ENCODE peak calls at places on chromosomes 13 and 19, in ten cellular contexts. One of them, this sample, is unnamed.

GRCh38 chr13:42038661-42039456 is 9.6 kb upstream of the DGKH start:
- DNase-seq in neural progenitor cell: peak; percentile 17
- DNase-seq in progenitor cell of endocrine pancreas: no peak
- DNase-seq in activated CD8-positive, alpha-beta memory T cell treated with anti-CD3 and anti-CD28 coated beads for 48 hours: no peak
- DNase-seq in cardiac fibroblast: no peak
- DNase-seq in H4: no peak
- DNase-seq in COR-L47: no peak
- DNase-seq in A673: no peak
- DNase-seq in AG09319: no peak
- DNase-seq in AG08395: peak; percentile 33
- DNase-seq in this sample: no peak

GRCh38 chr13:59545007-59545406 is 618.7 kb downstream of the DIAPH3 start:
- DNase-seq in AG09319: no peak
- DNase-seq in A673: peak; percentile 61
- DNase-seq in H4: no peak
- DNase-seq in progenitor cell of endocrine pancreas: no peak
- DNase-seq in activated CD8-positive, alpha-beta memory T cell treated with anti-CD3 and anti-CD28 coated beads for 48 hours: no peak
- DNase-seq in AG08395: no peak
- DNase-seq in neural progenitor cell: no peak
- DNase-seq in COR-L47: no peak
- DNase-seq in cardiac fibroblast: no peak
- DNase-seq in this sample: no peak

GRCh38 chr19:35006999-35007365 is 6.9 kb downstream of the GRAMD1A start:
- DNase-seq in AG08395: no peak
- DNase-seq in AG09319: no peak
- DNase-seq in COR-L47: no peak
- DNase-seq in progenitor cell of endocrine pancreas: no peak
- DNase-seq in A673: no peak
- DNase-seq in activated CD8-positive, alpha-beta memory T cell treated with anti-CD3 and anti-CD28 coated beads for 48 hours: no peak
- DNase-seq in neural progenitor cell: no peak
- DNase-seq in cardiac fibroblast: no peak
- DNase-seq in H4: no peak
- DNase-seq in this sample: no peak

GRCh38 chr13:112657850-112658445 is 31.9 kb upstream of the ATP11A start:
- DNase-seq in progenitor cell of endocrine pancreas: no peak
- DNase-seq in neural progenitor cell: no peak
- DNase-seq in cardiac fibroblast: peak; percentile 60
- DNase-seq in A673: peak; percentile 72
- DNase-seq in activated CD8-positive, alpha-beta memory T cell treated with anti-CD3 and anti-CD28 coated beads for 48 hours: no peak
- DNase-seq in H4: peak; percentile 76
- DNase-seq in AG09319: no peak
- DNase-seq in AG08395: peak; percentile 52
- DNase-seq in COR-L47: no peak
- DNase-seq in this sample: no peak

GRCh38 chr19:391199-391557 is 17.8 kb downstream of the C2CD4C start:
- DNase-seq in cardiac fibroblast: no peak
- DNase-seq in activated CD8-positive, alpha-beta memory T cell treated with anti-CD3 and anti-CD28 coated beads for 48 hours: no peak
- DNase-seq in COR-L47: no peak
- DNase-seq in neural progenitor cell: no peak
- DNase-seq in progenitor cell of endocrine pancreas: no peak
- DNase-seq in A673: no peak
- DNase-seq in H4: no peak
- DNase-seq in AG08395: no peak
- DNase-seq in AG09319: no peak
- DNase-seq in this sample: no peak

GRCh38 chr13:31878495-31878894 is 139.2 kb downstream of the RXFP2 start:
- DNase-seq in COR-L47: no peak
- DNase-seq in neural progenitor cell: no peak
- DNase-seq in AG09319: no peak
- DNase-seq in AG08395: no peak
- DNase-seq in activated CD8-positive, alpha-beta memory T cell treated with anti-CD3 and anti-CD28 coated beads for 48 hours: no peak
- DNase-seq in H4: no peak
- DNase-seq in cardiac fibroblast: no peak
- DNase-seq in progenitor cell of endocrine pancreas: no peak
- DNase-seq in A673: no peak
- DNase-seq in this sample: no peak

GRCh38 chr13:106802917-106803316 is 235.0 kb upstream of the ARGLU1 start:
- DNase-seq in neural progenitor cell: peak; percentile 51
- DNase-seq in A673: no peak
- DNase-seq in AG09319: no peak
- DNase-seq in cardiac fibroblast: no peak
- DNase-seq in progenitor cell of endocrine pancreas: no peak
- DNase-seq in activated CD8-positive, alpha-beta memory T cell treated with anti-CD3 and anti-CD28 coated beads for 48 hours: no peak
- DNase-seq in AG08395: no peak
- DNase-seq in H4: no peak
- DNase-seq in COR-L47: no peak
- DNase-seq in this sample: no peak

GRCh38 chr13:24670927-24671326 is 9.3 kb upstream of the ATP12A start:
- DNase-seq in cardiac fibroblast: peak; percentile 21
- DNase-seq in activated CD8-positive, alpha-beta memory T cell treated with anti-CD3 and anti-CD28 coated beads for 48 hours: no peak
- DNase-seq in A673: peak; percentile 74
- DNase-seq in progenitor cell of endocrine pancreas: no peak
- DNase-seq in AG09319: no peak
- DNase-seq in H4: peak; percentile 45
- DNase-seq in AG08395: peak; percentile 52
- DNase-seq in COR-L47: peak; percentile 60
- DNase-seq in neural progenitor cell: peak; percentile 77
- DNase-seq in this sample: peak; percentile 66

GRCh38 chr19:2615782-2616181 is 86.7 kb downstream of the GNG7 start:
- DNase-seq in AG09319: no peak
- DNase-seq in COR-L47: no peak
- DNase-seq in activated CD8-positive, alpha-beta memory T cell treated with anti-CD3 and anti-CD28 coated beads for 48 hours: no peak
- DNase-seq in A673: no peak
- DNase-seq in progenitor cell of endocrine pancreas: no peak
- DNase-seq in cardiac fibroblast: no peak
- DNase-seq in AG08395: no peak
- DNase-seq in H4: no peak
- DNase-seq in neural progenitor cell: no peak
- DNase-seq in this sample: no peak

GRCh38 chr19:23439623-23440022 is 44.4 kb upstream of the ZNF91 start:
- DNase-seq in neural progenitor cell: no peak
- DNase-seq in cardiac fibroblast: no peak
- DNase-seq in A673: no peak
- DNase-seq in progenitor cell of endocrine pancreas: no peak
- DNase-seq in AG09319: no peak
- DNase-seq in COR-L47: no peak
- DNase-seq in activated CD8-positive, alpha-beta memory T cell treated with anti-CD3 and anti-CD28 coated beads for 48 hours: no peak
- DNase-seq in H4: no peak
- DNase-seq in AG08395: no peak
- DNase-seq in this sample: no peak

GRCh38 chr19:7188682-7189629 is 105.3 kb downstream of the INSR start:
- DNase-seq in neural progenitor cell: no peak
- DNase-seq in activated CD8-positive, alpha-beta memory T cell treated with anti-CD3 and anti-CD28 coated beads for 48 hours: no peak
- DNase-seq in COR-L47: no peak
- DNase-seq in A673: no peak
- DNase-seq in cardiac fibroblast: no peak
- DNase-seq in progenitor cell of endocrine pancreas: no peak
- DNase-seq in H4: no peak
- DNase-seq in AG09319: no peak
- DNase-seq in AG08395: no peak
- DNase-seq in this sample: no peak

GRCh38 chr19:34975056-34975455 is 11.0 kb upstream of the ZNF792 start:
- DNase-seq in AG08395: no peak
- DNase-seq in H4: no peak
- DNase-seq in AG09319: no peak
- DNase-seq in cardiac fibroblast: no peak
- DNase-seq in activated CD8-positive, alpha-beta memory T cell treated with anti-CD3 and anti-CD28 coated beads for 48 hours: no peak
- DNase-seq in neural progenitor cell: no peak
- DNase-seq in A673: no peak
- DNase-seq in COR-L47: no peak
- DNase-seq in progenitor cell of endocrine pancreas: no peak
- DNase-seq in this sample: no peak

GRCh38 chr13:109569938-109570711 is 216.3 kb downstream of the IRS2 start:
- DNase-seq in cardiac fibroblast: no peak
- DNase-seq in progenitor cell of endocrine pancreas: no peak
- DNase-seq in COR-L47: no peak
- DNase-seq in AG08395: no peak
- DNase-seq in neural progenitor cell: no peak
- DNase-seq in H4: no peak
- DNase-seq in A673: no peak
- DNase-seq in AG09319: no peak
- DNase-seq in activated CD8-positive, alpha-beta memory T cell treated with anti-CD3 and anti-CD28 coated beads for 48 hours: no peak
- DNase-seq in this sample: no peak

GRCh38 chr19:35919306-35919705 is 11.2 kb upstream of the TYROBP start:
- DNase-seq in AG08395: no peak
- DNase-seq in COR-L47: no peak
- DNase-seq in cardiac fibroblast: no peak
- DNase-seq in H4: no peak
- DNase-seq in neural progenitor cell: no peak
- DNase-seq in activated CD8-positive, alpha-beta memory T cell treated with anti-CD3 and anti-CD28 coated beads for 48 hours: no peak
- DNase-seq in progenitor cell of endocrine pancreas: no peak
- DNase-seq in A673: no peak
- DNase-seq in AG09319: no peak
- DNase-seq in this sample: no peak

GRCh38 chr13:93066187-93066586 is 160.4 kb upstream of the GPC6 start:
- DNase-seq in progenitor cell of endocrine pancreas: no peak
- DNase-seq in activated CD8-positive, alpha-beta memory T cell treated with anti-CD3 and anti-CD28 coated beads for 48 hours: no peak
- DNase-seq in COR-L47: no peak
- DNase-seq in cardiac fibroblast: peak; percentile 83
- DNase-seq in AG08395: peak; percentile 34
- DNase-seq in H4: peak; percentile 11
- DNase-seq in A673: no peak
- DNase-seq in neural progenitor cell: no peak
- DNase-seq in AG09319: no peak
- DNase-seq in this sample: no peak

GRCh38 chr19:12859546-12859945 is 21.2 kb downstream of the MAST1 start:
- DNase-seq in AG08395: no peak
- DNase-seq in AG09319: no peak
- DNase-seq in H4: no peak
- DNase-seq in A673: no peak
- DNase-seq in COR-L47: no peak
- DNase-seq in cardiac fibroblast: no peak
- DNase-seq in progenitor cell of endocrine pancreas: no peak
- DNase-seq in neural progenitor cell: no peak
- DNase-seq in activated CD8-positive, alpha-beta memory T cell treated with anti-CD3 and anti-CD28 coated beads for 48 hours: no peak
- DNase-seq in this sample: no peak